ENCODE peak calls at places on chromosome 9, in seven cellular contexts. I is H9, K is H4, Z is AML-193, U is C1 segment of cervical spinal cord, N is GM23338, B is HT1080. D is an unnamed sample.
A peak's percentile ranks its signal among the peaks of the same experiment; 100 is the strongest.

GRCh38 chr9:96135071-96135825 is 166.7 kb downstream of the HSD17B3 start:
- DNase-seq in I (no peak), K (no peak), Z (no peak), U (no peak), N (no peak), B (no peak), D (no peak)

GRCh38 chr9:136693490-136694162 is 6.4 kb upstream of the AGPAT2 start:
- DNase-seq in I (no peak), K (peak; percentile 48), Z (no peak), U (no peak), N (no peak), B (peak; percentile 65), D (no peak)

GRCh38 chr9:70553718-70554673 is 139.5 kb upstream of the KLF9 start:
- DNase-seq in I (peak; percentile 58), K (peak; percentile 30), Z (no peak), U (no peak), N (peak; percentile 73), B (peak; percentile 86), D (no peak)

GRCh38 chr9:113454914-113455761 is 8.4 kb upstream of the RGS3 start:
- DNase-seq in I (no peak), K (peak; percentile 49), Z (no peak), U (no peak), N (peak; percentile 48), B (peak; percentile 74), D (no peak)

GRCh38 chr9:130946778-130947617 is 8.0 kb upstream of the FIBCD1 start:
- DNase-seq in I (no peak), K (peak; percentile 56), Z (no peak), U (no peak), N (no peak), B (peak; percentile 31), D (no peak)

GRCh38 chr9:14813336-14814020 is 90.9 kb upstream of the CER1 start:
- DNase-seq in I (no peak), K (peak; percentile 10), Z (no peak), U (no peak), N (no peak), B (no peak), D (no peak)

GRCh38 chr9:73152953-73153352 is 1.3 kb downstream of the ANXA1 start:
- DNase-seq in I (no peak), K (no peak), Z (peak; percentile 90), U (no peak), N (no peak), B (no peak), D (peak; percentile 44)

GRCh38 chr9:133184971-133185370 is 21.3 kb upstream of the GBGT1 start:
- DNase-seq in I (no peak), K (peak; percentile 83), Z (peak; percentile 56), U (no peak), N (peak; percentile 75), B (peak; percentile 72), D (peak; percentile 23)

GRCh38 chr9:77839459-77840140 is 191.5 kb upstream of the GNA14 start:
- DNase-seq in I (no peak), K (no peak), Z (no peak), U (no peak), N (no peak), B (peak; percentile 42), D (no peak)

GRCh38 chr9:76180541-76180940 is 213.7 kb downstream of the RFK start:
- DNase-seq in I (no peak), K (peak; percentile 39), Z (no peak), U (no peak), N (peak; percentile 14), B (peak; percentile 40), D (no peak)

GRCh38 chr9:37747271-37747753 is 6.3 kb upstream of the TRMT10B start:
- DNase-seq in I (peak; percentile 60), K (peak; percentile 75), Z (peak; percentile 71), U (no peak), N (peak; percentile 82), B (peak; percentile 54), D (peak; percentile 31)

GRCh38 chr9:127451681-127452480 is 571 bp downstream of the LRSAM1 start:
- DNase-seq in I (peak; percentile 68), K (peak; percentile 40), Z (peak; percentile 19), U (peak; percentile 70), N (peak; percentile 70), B (peak; percentile 78), D (peak; percentile 29)

GRCh38 chr9:123834218-123834906 is 95.6 kb downstream of the DENND1A start:
- DNase-seq in I (no peak), K (no peak), Z (no peak), U (no peak), N (no peak), B (no peak), D (no peak)

GRCh38 chr9:90423661-90424193 is 218.9 kb downstream of the DIRAS2 start:
- DNase-seq in I (no peak), K (no peak), Z (no peak), U (no peak), N (no peak), B (peak; percentile 52), D (no peak)

GRCh38 chr9:124030969-124031451 is 19.4 kb downstream of the LHX2 start:
- DNase-seq in I (no peak), K (peak; percentile 48), Z (no peak), U (no peak), N (no peak), B (no peak), D (no peak)

GRCh38 chr9:6829027-6829426 is 71.3 kb downstream of the KDM4C start:
- DNase-seq in I (no peak), K (no peak), Z (no peak), U (no peak), N (peak; percentile 25), B (no peak), D (no peak)

GRCh38 chr9:132590318-132591182 is 8.1 kb downstream of the BARHL1 start:
- DNase-seq in I (no peak), K (no peak), Z (no peak), U (no peak), N (peak; percentile 52), B (no peak), D (no peak)

GRCh38 chr9:137021979-137022619 is 5.9 kb downstream of the ABCA2 start:
- DNase-seq in I (peak; percentile 98), K (peak; percentile 44), Z (peak; percentile 53), U (peak; percentile 60), N (peak; percentile 98), B (peak; percentile 75), D (peak; percentile 58)

GRCh38 chr9:132754236-132754635 is 84.0 kb downstream of the GTF3C4 start:
- DNase-seq in I (no peak), K (no peak), Z (no peak), U (no peak), N (no peak), B (no peak), D (no peak)

GRCh38 chr9:69674741-69675438 is 2.7 kb upstream of the APBA1 start:
- DNase-seq in I (no peak), K (no peak), Z (no peak), U (no peak), N (no peak), B (peak; percentile 91), D (no peak)

GRCh38 chr9:129080312-129080607 is 651 bp upstream of the DOLPP1 start:
- DNase-seq in I (no peak), K (no peak), Z (no peak), U (no peak), N (no peak), B (no peak), D (no peak)